ENCODE peak calls at places on chromosomes 2 and 18, in six cellular contexts. O, F, S, E, M and Y are unnamed samples.

GRCh38 chr2:158095912-158096311 is 5.8 kb upstream of the UPP2 start:
- DNase-seq in O (no peak), F (no peak), M (no peak), S (no peak), E (no peak), Y (no peak)

GRCh38 chr2:85971369-85971768 is 82.6 kb upstream of the ST3GAL5 start:
- DNase-seq in O (no peak), S (no peak), M (no peak), E (no peak), F (no peak), Y (no peak)

GRCh38 chr18:32346667-32347066 is 124.0 kb downstream of the GAREM1 start:
- DNase-seq in M (no peak), O (no peak), S (no peak), F (no peak), E (no peak), Y (no peak)

GRCh38 chr2:192148620-192149321 is 46.0 kb downstream of the TMEFF2 start:
- DNase-seq in F (no peak), M (no peak), S (no peak), E (no peak), O (no peak), Y (no peak)

GRCh38 chr2:27118525-27119329 is at the start of gene CGREF1:
- DNase-seq in F (peak), E (no peak), S (no peak), M (no peak), O (peak), Y (no peak)

GRCh38 chr18:32319084-32319483 is 129.2 kb downstream of the MEP1B start:
- DNase-seq in S (no peak), F (no peak), O (no peak), M (no peak), E (no peak), Y (no peak)

GRCh38 chr2:203951366-203951902 is 14.9 kb downstream of the ICOS start:
- DNase-seq in F (no peak), S (no peak), O (no peak), E (no peak), M (peak), Y (no peak)

GRCh38 chr2:100208375-100208774 is 66.0 kb upstream of the AFF3 start:
- DNase-seq in S (no peak), O (no peak), M (no peak), E (no peak), F (no peak), Y (no peak)

GRCh38 chr2:156399224-156399949 is 36.8 kb upstream of the GPD2 start:
- DNase-seq in F (peak), S (no peak), M (no peak), E (no peak), O (peak), Y (peak)

GRCh38 chr2:159116922-159117321 is 148.5 kb downstream of the TANC1 start:
- DNase-seq in E (no peak), F (no peak), S (no peak), M (no peak), O (no peak), Y (no peak)

GRCh38 chr2:169050476-169051240 is 18.7 kb upstream of the DHRS9 start:
- DNase-seq in F (no peak), M (no peak), S (no peak), O (no peak), E (no peak), Y (no peak)
- H3K4me3 ChIP-seq in F (no peak), M (no peak), S (no peak), O (no peak), E (no peak), Y (no peak)

GRCh38 chr2:200797242-200797770 is 14.4 kb upstream of the BZW1 start:
- DNase-seq in S (no peak), O (no peak), M (no peak), F (peak), E (no peak), Y (peak)
- H3K27ac ChIP-seq in S (no peak), O (no peak), M (no peak), F (no peak), E (peak), Y (peak)

GRCh38 chr2:222912117-222912516 is 51.3 kb downstream of the ACSL3 start:
- DNase-seq in E (no peak), O (no peak), S (no peak), F (no peak), M (peak), Y (no peak)
- TF ChIP-seq POLR2A in E (no peak), O (no peak), S (no peak), F (no peak), M (no peak), Y (no peak)

DNA sequence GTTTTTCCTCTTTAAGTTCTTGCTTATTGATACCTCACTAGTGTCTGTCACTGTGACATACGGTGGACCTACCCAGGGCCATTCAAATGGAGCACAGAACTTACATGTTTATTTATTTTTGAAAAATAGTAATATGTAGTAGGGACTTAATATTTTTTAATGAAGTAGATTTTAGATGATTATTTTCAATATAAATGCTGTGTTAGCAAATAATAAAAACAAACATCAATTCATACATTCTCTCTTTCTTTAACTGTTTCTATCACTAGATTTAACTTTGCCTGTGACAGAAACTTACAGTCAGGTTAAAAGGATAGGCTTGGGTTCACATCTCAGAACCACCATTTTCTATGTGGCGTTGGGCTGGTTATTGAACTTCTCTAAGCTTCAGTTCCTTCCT is 184.4 kb upstream of the RASGRP3 start:
- DNase-seq in F (no peak), S (no peak), O (no peak), M (no peak), E (no peak), Y (no peak)
- H3K4me3 ChIP-seq in F (no peak), S (no peak), O (no peak), M (no peak), E (peak), Y (peak)